ENCODE peak calls at places on chromosomes 1 and 21, in nine cellular contexts. V is tibial nerve; E is cardiac muscle cell; A is H9; K is cardiac fibroblast; J is HL-60; R is dorsolateral prefrontal cortex; Z is CD8-positive, alpha-beta T cell; Y is fibroblast of the aortic adventitia. W is an unnamed sample.

GRCh38 chr1:145690587-145691558 is 16.3 kb downstream of the PDZK1 start:
- DNase-seq in V (no peak), E (no peak), A (no peak), K (peak), J (no peak), R (no peak), Z (peak), Y (peak), W (no peak)

GRCh38 chr1:59455206-59455605 is 158.3 kb downstream of the FGGY start:
- DNase-seq in V (no peak), E (no peak), A (no peak), K (peak), J (no peak), R (no peak), Z (no peak), Y (peak), W (no peak)

GRCh38 chr21:34795152-34796141 is 126.7 kb downstream of the CLIC6 start:
- DNase-seq in V (no peak), E (no peak), A (no peak), K (peak), J (no peak), R (no peak), Z (no peak), Y (peak), W (no peak)

GRCh38 chr1:201568859-201569294 is 29.9 kb downstream of the NAV1 start:
- DNase-seq in V (no peak), E (no peak), A (no peak), K (no peak), J (no peak), R (no peak), Z (no peak), Y (no peak), W (no peak)

GRCh38 chr1:243939167-243939848 is 89.3 kb upstream of the AKT3 start:
- DNase-seq in V (no peak), E (no peak), A (no peak), K (peak), J (no peak), R (no peak), Z (no peak), Y (peak), W (no peak)

GRCh38 chr1:27542463-27543273 is 52.7 kb upstream of the WASF2 start:
- DNase-seq in V (no peak), E (peak), A (no peak), K (peak), J (no peak), R (no peak), Z (no peak), Y (peak), W (no peak)

GRCh38 chr1:234149217-234149616 is 224.0 kb upstream of the COA6 start:
- DNase-seq in V (no peak), E (no peak), A (no peak), K (peak), J (no peak), R (no peak), Z (no peak), Y (peak), W (no peak)

GRCh38 chr1:116284819-116285390 is 88.1 kb upstream of the ATP1A1 start:
- DNase-seq in V (no peak), E (no peak), A (no peak), K (no peak), J (no peak), R (no peak), Z (no peak), Y (no peak), W (no peak)

GRCh38 chr1:173411835-173412742 is 65.0 kb upstream of the PRDX6 start:
- DNase-seq in V (no peak), E (no peak), A (no peak), K (peak), J (no peak), R (no peak), Z (no peak), Y (peak), W (no peak)

GRCh38 chr1:55426619-55427018 is 211.5 kb upstream of the USP24 start:
- DNase-seq in V (no peak), E (no peak), A (no peak), K (no peak), J (no peak), R (no peak), Z (no peak), Y (no peak), W (no peak)

GRCh38 chr1:172930142-172930541 is 120.6 kb downstream of the TNFSF18 start:
- DNase-seq in V (no peak), E (no peak), A (no peak), K (no peak), J (no peak), R (no peak), Z (no peak), Y (no peak), W (no peak)

GRCh38 chr1:1337793-1338147 is 6.7 kb downstream of the TAS1R3 start:
- DNase-seq in V (no peak), E (no peak), A (peak), K (no peak), J (no peak), R (no peak), Z (no peak), Y (no peak), W (no peak)

GRCh38 chr1:66335859-66336640 is 197.9 kb upstream of the SGIP1 start:
- DNase-seq in V (peak), E (no peak), A (no peak), K (peak), J (peak), R (peak), Z (peak), Y (peak), W (peak)

GRCh38 chr1:147292012-147292411 is 49.5 kb downstream of the CHD1L start:
- DNase-seq in V (no peak), E (no peak), A (no peak), K (peak), J (no peak), R (no peak), Z (no peak), Y (peak), W (no peak)

GRCh38 chr1:33519240-33519884 is 46.9 kb downstream of the ZSCAN20 start:
- DNase-seq in V (no peak), E (no peak), A (no peak), K (no peak), J (no peak), R (no peak), Z (no peak), Y (no peak), W (no peak)

GRCh38 chr1:162502077-162502476 is 4.5 kb downstream of the UHMK1 start:
- DNase-seq in V (no peak), E (no peak), A (no peak), K (no peak), J (no peak), R (no peak), Z (no peak), Y (no peak), W (no peak)

GRCh38 chr21:44815225-44815624 is 2.6 kb downstream of the SUMO3 start:
- DNase-seq in V (no peak), E (no peak), A (no peak), K (no peak), J (no peak), R (no peak), Z (no peak), Y (no peak), W (no peak)

GRCh38 chr1:202016022-202016624 is 5.7 kb downstream of the ELF3 start:
- DNase-seq in V (no peak), E (no peak), A (no peak), K (no peak), J (no peak), R (no peak), Z (no peak), Y (peak), W (no peak)

GRCh38 chr1:92877792-92878191 is 46.0 kb downstream of the RPL5 start:
- DNase-seq in V (no peak), E (no peak), A (no peak), K (peak), J (no peak), R (no peak), Z (no peak), Y (no peak), W (no peak)

GRCh38 chr1:100769906-100770646 is 50.5 kb downstream of the VCAM1 start:
- DNase-seq in V (no peak), E (no peak), A (no peak), K (peak), J (no peak), R (no peak), Z (no peak), Y (peak), W (no peak)

GRCh38 chr1:98854137-98854536 is 150.5 kb downstream of the PLPPR5 start:
- DNase-seq in V (no peak), E (peak), A (no peak), K (no peak), J (no peak), R (no peak), Z (no peak), Y (no peak), W (no peak)

GRCh38 chr1:41382531-41383090 is 21.4 kb downstream of the FOXO6 start:
- DNase-seq in V (peak), E (no peak), A (peak), K (no peak), J (no peak), R (no peak), Z (no peak), Y (no peak), W (no peak)

GRCh38 chr1:178945763-178946266 is 74.9 kb upstream of the ANGPTL1 start:
- DNase-seq in V (no peak), E (no peak), A (peak), K (no peak), J (no peak), R (no peak), Z (no peak), Y (no peak), W (no peak)

GRCh38 chr1:12466816-12467215 is 151.2 kb downstream of the DHRS3 start:
- DNase-seq in V (no peak), E (no peak), A (no peak), K (no peak), J (no peak), R (no peak), Z (no peak), Y (no peak), W (no peak)

GRCh38 chr1:230073371-230074035 is 6.5 kb downstream of the GALNT2 start:
- DNase-seq in V (no peak), E (no peak), A (no peak), K (peak), J (no peak), R (no peak), Z (no peak), Y (no peak), W (no peak)

GRCh38 chr1:182599339-182599738 is 4.8 kb downstream of the RGS16 start:
- DNase-seq in V (no peak), E (no peak), A (peak), K (no peak), J (no peak), R (no peak), Z (no peak), Y (no peak), W (no peak)
- TF ChIP-seq CTCF in V (no peak), E (peak), A (peak), K (peak), J (peak), R (no peak), Z (peak), Y (peak), W (peak)

DNA sequence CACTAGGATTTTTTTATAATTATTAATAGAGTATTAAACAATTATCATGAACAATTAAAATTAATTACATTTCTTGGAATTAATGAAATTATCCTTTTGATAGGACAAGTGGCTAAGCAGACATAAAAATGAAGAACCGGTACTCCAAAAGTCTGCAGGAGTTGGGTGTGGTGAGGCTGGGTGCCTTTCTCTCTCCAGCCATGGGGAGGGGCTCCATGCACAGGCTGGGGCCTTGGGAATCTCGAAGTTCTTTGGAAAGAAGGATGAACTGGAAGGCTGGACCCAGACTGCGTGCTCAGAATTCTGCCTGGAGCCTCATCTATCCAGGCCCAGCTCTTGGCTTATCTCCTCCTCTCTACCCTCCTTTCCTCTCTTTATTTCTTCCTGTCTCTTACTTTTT is 94.1 kb downstream of the ACTL8 start:
- DNase-seq in V (no peak), E (no peak), A (no peak), K (peak), J (no peak), R (no peak), Z (no peak), Y (peak), W (no peak)
- TF ChIP-seq CTCF in V (no peak), E (peak), A (peak), K (peak), J (no peak), R (no peak), Z (no peak), Y (peak), W (no peak)

DNA sequence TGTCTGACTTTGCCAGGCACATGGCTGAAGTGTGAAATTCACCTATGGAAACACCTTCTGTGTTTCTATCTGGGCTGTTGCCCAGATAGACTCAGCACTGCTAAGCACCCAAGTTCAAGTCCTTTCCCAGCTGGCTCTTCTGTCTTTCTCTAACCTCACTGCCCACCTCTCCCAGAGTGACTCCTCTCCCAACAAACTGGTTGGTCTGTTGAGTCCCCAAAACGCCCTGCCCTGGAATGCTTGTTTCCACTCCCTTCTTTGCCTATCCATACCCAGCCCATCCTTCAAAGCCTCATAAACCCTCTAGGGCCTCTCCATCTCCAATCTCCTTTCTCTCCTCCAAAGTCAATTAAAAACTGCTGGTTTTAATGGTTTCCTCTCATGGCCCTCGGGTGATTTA is 15.6 kb downstream of the PLXNA2 start:
- DNase-seq in V (no peak), E (no peak), A (no peak), K (no peak), J (no peak), R (no peak), Z (no peak), Y (no peak), W (no peak)
- TF ChIP-seq CTCF in V (no peak), E (no peak), A (no peak), K (no peak), J (no peak), R (no peak), Z (no peak), Y (no peak), W (no peak)

DNA sequence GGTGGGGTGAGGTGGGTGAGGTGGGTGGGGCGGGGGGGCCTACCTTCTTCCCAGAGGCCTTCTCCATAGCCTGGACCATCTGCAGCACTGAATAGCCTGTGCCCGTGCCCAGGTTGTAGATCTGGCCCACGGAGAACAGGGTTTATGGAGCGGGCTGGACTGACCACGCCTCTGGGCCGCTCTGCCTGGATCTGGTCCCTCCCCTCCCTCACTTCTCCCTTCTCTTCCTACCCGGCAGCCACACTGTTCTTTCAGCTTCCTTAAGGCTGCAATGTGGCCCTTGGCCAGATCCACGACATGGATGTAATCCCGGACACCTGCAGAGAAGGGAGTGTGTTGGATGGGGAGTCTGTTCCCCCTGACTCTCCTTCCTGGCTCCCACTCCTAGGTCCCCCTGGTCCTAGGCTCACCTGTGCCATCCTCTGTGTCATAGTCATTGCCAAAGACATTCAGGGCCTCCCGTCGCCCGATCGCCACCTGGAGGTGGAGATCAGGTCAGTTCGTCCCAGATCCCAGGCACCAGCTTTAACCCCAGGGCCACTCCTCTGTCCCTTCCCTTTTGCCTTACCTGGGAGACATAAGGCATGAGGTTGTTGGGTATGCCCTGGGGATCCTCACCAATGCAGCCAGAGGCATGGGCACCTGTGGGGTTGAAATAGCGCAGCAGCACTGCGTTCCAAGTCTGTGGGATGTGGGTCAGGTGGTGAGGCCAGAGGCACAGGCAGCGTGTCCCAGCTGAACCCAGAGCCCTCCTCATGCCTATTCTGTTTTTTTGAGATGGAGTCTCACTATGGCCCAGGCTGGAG is 3.9 kb downstream of the GALE start:
- DNase-seq in V (no peak), E (no peak), A (peak), K (no peak), J (no peak), R (no peak), Z (no peak), Y (no peak), W (no peak)
- TF ChIP-seq CTCF in V (no peak), E (no peak), A (peak), K (no peak), J (no peak), R (no peak), Z (no peak), Y (no peak), W (no peak)

DNA sequence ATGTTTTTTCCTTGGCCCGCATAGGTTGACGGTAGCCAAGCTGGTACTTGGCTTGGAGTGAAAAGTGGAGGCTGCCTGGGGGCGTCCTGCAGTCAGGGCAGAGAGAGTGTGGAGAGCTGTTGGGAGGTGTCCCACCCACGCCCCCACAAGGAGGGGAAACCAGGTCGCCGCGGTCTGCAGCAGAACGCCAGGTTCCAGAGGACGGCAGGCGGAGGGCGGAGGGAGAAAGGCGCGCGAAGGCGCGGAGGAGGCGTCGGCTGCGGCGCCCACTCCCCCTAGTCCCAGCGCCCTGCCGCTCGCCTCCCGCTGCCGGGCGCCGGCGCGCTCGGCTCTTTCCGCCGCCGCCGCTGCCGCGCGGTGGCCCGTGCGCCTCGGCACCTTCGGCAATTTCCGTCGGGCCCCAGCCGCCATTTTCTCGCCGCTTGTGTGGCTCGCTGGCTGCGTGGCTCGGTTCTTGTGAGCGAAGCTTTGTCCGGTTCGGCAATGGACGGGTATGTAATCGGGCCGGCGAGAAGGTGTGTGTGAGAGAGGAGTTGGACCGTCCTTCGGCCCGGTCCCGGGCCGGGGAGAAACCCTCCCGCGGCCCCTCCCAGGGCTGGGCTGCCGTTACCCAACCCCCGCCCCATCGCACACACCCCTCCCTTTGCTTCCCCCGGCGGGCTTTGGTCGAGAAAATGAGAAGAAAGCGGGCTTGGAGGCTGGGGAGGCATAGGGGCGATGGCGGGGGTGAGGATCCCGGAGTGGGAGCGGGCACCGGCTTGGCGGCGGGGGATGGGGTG is at the start of gene PTBP2:
- DNase-seq in V (peak), E (peak), A (peak), K (peak), J (peak), R (peak), Z (peak), Y (peak), W (peak)
- TF ChIP-seq CTCF in V (no peak), E (no peak), A (no peak), K (no peak), J (no peak), R (no peak), Z (no peak), Y (no peak), W (no peak)